ENCODE peak calls at places on chromosomes 3 and 15, in four cellular contexts. V is Panc1, L is H1, D is K562. C is an unnamed sample.

GRCh38 chr15:50880651-50881114 is 27.8 kb upstream of the AP4E1 start:
- DNase-seq in V (peak; percentile 33), L (no peak), D (no peak), C (no peak)

GRCh38 chr3:104596551-104596950 is 770.2 kb upstream of the ALCAM start:
- DNase-seq in V (peak; percentile 15), L (no peak), D (no peak), C (peak; percentile 25)

GRCh38 chr3:177836671-177837070 is 639.4 kb upstream of the TBL1XR1 start:
- DNase-seq in V (no peak), L (no peak), D (no peak), C (no peak)

GRCh38 chr3:112967425-112967824 is 7.5 kb downstream of the CD200R1 start:
- DNase-seq in V (no peak), L (no peak), D (no peak), C (no peak)

GRCh38 chr15:93703092-93703785 is 528.1 kb upstream of the MCTP2 start:
- DNase-seq in V (no peak), L (no peak), D (no peak), C (no peak)

GRCh38 chr3:117871934-117872333 is 1162.4 kb downstream of the TUSC7 start:
- DNase-seq in V (no peak), L (no peak), D (no peak), C (no peak)

GRCh38 chr15:63030101-63030528 is 12.4 kb upstream of the TPM1 start:
- DNase-seq in V (no peak), L (no peak), D (no peak), C (no peak)

GRCh38 chr3:12901631-12902045 is 60.3 kb upstream of the RPL32 start:
- DNase-seq in V (no peak), L (no peak), D (peak; percentile 51), C (peak; percentile 21)

GRCh38 chr15:90211440-90212168 is 10.5 kb downstream of the SEMA4B start:
- DNase-seq in V (no peak), L (no peak), D (peak; percentile 29), C (no peak)

GRCh38 chr3:192571197-192571791 is 156.0 kb downstream of the FGF12 start:
- DNase-seq in V (peak; percentile 17), L (no peak), D (no peak), C (no peak)

GRCh38 chr3:127399154-127399553 is 111.3 kb upstream of the PRR20G start:
- DNase-seq in V (no peak), L (no peak), D (no peak), C (no peak)

GRCh38 chr3:21326704-21327103 is 424.3 kb downstream of the ZNF385D start:
- DNase-seq in V (no peak), L (no peak), D (no peak), C (no peak)

GRCh38 chr3:145704020-145704419 is 457.0 kb downstream of the PLOD2 start:
- DNase-seq in V (no peak), L (no peak), D (no peak), C (no peak)

GRCh38 chr3:115325539-115325938 is 178.5 kb upstream of the ZBTB20 start:
- DNase-seq in V (no peak), L (no peak), D (peak; percentile 8), C (peak; percentile 5)

GRCh38 chr15:64775551-64776401 is at the start of gene RBPMS2:
- DNase-seq in V (no peak), L (no peak), D (peak; percentile 69), C (no peak)

GRCh38 chr3:118884748-118885206 is 149.9 kb downstream of the IGSF11 start:
- DNase-seq in V (peak; percentile 43), L (no peak), D (peak; percentile 19), C (peak; percentile 18)

GRCh38 chr3:50089603-50089945 is 855 bp downstream of the RBM5 start:
- DNase-seq in V (no peak), L (no peak), D (no peak), C (no peak)

GRCh38 chr3:54822206-54822605 is 105.7 kb downstream of the LRTM1 start:
- DNase-seq in V (no peak), L (no peak), D (no peak), C (no peak)

GRCh38 chr3:40237892-40238571 is 71.5 kb upstream of the EIF1B start:
- DNase-seq in V (no peak), L (peak; percentile 23), D (no peak), C (no peak)

GRCh38 chr15:65512189-65512588 is 5.3 kb downstream of the DPP8 start:
- DNase-seq in V (no peak), L (no peak), D (no peak), C (no peak)

GRCh38 chr3:98962189-98962930 is 60.9 kb upstream of the DCBLD2 start:
- DNase-seq in V (no peak), L (no peak), D (no peak), C (peak; percentile 52)

GRCh38 chr15:60531811-60532210 is 52.9 kb upstream of the ICE2 start:
- DNase-seq in V (no peak), L (no peak), D (no peak), C (no peak)

GRCh38 chr3:73225161-73225861 is 163.9 kb downstream of the EBLN2 start:
- DNase-seq in V (no peak), L (no peak), D (no peak), C (no peak)

GRCh38 chr3:64595253-64595694 is 92.5 kb downstream of the ADAMTS9 start:
- DNase-seq in V (no peak), L (no peak), D (no peak), C (no peak)

GRCh38 chr3:144128117-144128892 is 156.7 kb downstream of the DIPK2A start:
- DNase-seq in V (no peak), L (no peak), D (no peak), C (no peak)

GRCh38 chr3:186264608-186265400 is 97.2 kb downstream of the DGKG start:
- DNase-seq in V (no peak), L (no peak), D (no peak), C (no peak)
- TF ChIP-seq SIN3A in V (no peak), L (no peak), D (no peak), C (no peak)

GRCh38 chr15:98724017-98724416 is 75.7 kb downstream of the IGF1R start:
- DNase-seq in V (no peak), L (no peak), D (no peak), C (peak; percentile 56)
- TF ChIP-seq SIN3A in V (no peak), L (no peak), D (no peak), C (no peak)

DNA sequence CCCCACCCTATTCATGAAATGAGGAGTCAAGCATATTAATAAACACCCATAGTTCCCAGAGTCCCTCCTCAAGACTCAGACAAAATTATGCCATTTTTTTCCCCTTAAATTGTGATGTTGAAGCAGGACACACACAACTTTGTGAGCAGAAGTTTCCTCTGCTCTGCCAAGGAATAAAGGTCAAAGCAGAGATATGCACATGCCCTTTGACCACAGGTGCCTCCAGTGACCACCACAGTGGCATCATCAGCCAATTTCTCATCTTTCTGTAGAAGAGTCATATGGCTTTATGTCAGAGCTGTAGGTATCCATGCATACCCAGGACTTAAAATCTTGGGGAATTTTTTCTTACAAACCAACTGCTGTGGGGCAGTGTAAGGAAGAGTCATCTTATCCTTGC is 304.4 kb upstream of the GADL1 start:
- DNase-seq in V (no peak), L (no peak), D (no peak), C (no peak)
- TF ChIP-seq SIN3A in V (no peak), L (no peak), D (no peak), C (no peak)

GRCh38 chr3:188760408-188760807 is 411.4 kb upstream of the TPRG1 start:
- DNase-seq in V (no peak), L (no peak), D (no peak), C (no peak)
- TF ChIP-seq SIN3A in V (no peak), L (no peak), D (no peak), C (no peak)

DNA sequence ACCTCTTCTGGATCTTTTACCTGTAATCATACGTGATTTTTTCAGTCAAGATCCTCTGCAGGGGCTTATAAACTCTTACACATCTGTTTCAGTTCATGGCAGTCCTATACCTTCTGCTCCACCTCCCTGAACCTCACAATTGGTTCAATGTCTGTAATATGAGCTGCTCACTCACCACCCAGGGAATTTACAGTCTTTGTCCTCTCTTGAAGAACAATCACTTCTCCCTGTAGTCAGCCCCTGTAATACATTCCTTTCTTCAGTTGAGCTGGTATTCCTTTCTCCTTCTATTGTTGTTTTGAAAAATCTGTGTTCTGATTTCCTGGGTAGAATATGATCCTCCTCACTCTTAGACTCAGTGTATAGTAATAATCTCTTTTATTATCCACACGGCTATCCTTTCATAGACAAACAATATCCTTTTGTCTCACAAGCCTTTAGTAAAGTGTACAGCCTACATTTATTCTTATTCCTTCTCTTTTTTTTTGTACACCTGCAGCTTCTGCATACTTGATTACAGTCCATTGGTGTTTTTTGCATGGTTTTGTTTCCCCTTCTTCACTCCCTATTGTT is 101.8 kb downstream of the NECTIN3 start:
- DNase-seq in V (no peak), L (no peak), D (no peak), C (no peak)
- TF ChIP-seq SIN3A in V (no peak), L (no peak), D (no peak), C (no peak)

GRCh38 chr3:57952651-57953050 is 55.6 kb upstream of the FLNB start:
- DNase-seq in V (no peak), L (no peak), D (no peak), C (no peak)
- TF ChIP-seq SIN3A in V (no peak), L (no peak), D (no peak), C (no peak)

GRCh38 chr3:172666873-172667694 is 43.8 kb downstream of the NCEH1 start:
- DNase-seq in V (peak; percentile 71), L (no peak), D (peak; percentile 64), C (peak; percentile 82)

DNA sequence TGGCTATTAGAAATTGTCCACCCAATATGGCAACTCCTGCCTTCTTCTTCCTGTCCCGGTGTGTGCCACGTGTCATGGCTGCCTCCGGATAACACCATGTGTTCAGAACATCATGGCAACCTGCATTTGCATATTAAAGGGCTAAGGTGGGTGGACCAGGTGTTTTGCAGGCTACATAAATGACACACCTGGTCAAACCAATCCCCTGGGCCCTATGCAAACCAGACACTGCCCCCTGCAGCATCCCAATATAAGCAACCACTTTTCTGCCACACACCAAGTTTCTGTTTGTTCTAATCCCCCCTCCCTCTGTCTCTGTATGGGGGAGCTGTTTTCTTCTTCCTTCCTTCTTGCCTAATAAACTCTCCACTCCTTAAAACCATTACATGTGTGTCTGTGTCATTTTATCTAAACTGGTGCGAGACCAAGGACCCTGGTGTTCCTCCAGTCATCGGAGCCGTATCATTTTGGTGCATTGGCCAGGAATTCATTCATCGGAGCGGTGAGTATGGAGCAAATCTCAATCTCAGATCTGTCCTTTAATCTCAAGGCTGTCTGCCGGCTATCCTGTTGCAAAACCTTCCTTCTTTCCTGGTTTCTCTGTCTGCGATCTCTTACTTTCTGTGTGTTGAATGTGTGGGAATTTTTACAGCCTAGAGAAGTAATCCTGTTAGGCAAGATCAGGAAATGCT is 44.5 kb downstream of the NCEH1 start:
- DNase-seq in V (no peak), L (no peak), D (no peak), C (no peak)
- TF ChIP-seq SIN3A in V (no peak), L (no peak), D (no peak), C (no peak)

GRCh38 chr3:134998158-134998557 is 203.1 kb downstream of the EPHB1 start:
- DNase-seq in V (no peak), L (no peak), D (no peak), C (no peak)
- TF ChIP-seq SIN3A in V (no peak), L (no peak), D (no peak), C (no peak)